ENCODE peak calls at places on chromosomes 3 and 15, in four cellular contexts. D is cardiac muscle cell; O is aorta; R is CD8-positive, alpha-beta T cell. P is an unnamed sample.

GRCh38 chr3:31219131-31219843 is 313.4 kb upstream of the STT3B start:
- DNase-seq in R (no peak), O (no peak), D (no peak), P (no peak)

GRCh38 chr3:111324645-111325044 is 217.4 kb upstream of the CD96 start:
- DNase-seq in R (no peak), O (no peak), D (no peak), P (no peak)

GRCh38 chr3:184145120-184145524 is 10.0 kb downstream of the EIF2B5 start:
- DNase-seq in D (peak; percentile 52), O (no peak), R (peak; percentile 40), P (peak; percentile 68)

GRCh38 chr3:196941846-196942225 is 492 bp downstream of the NCBP2 start:
- DNase-seq in D (peak; percentile 78), R (peak; percentile 67), O (peak; percentile 82), P (peak; percentile 86)

GRCh38 chr3:72137865-72138861 is 353.2 kb upstream of the PROK2 start:
- DNase-seq in D (no peak), O (no peak), R (no peak), P (no peak)

GRCh38 chr3:174614046-174614445 is 245.1 kb upstream of the NAALADL2 start:
- DNase-seq in R (no peak), O (no peak), D (no peak), P (no peak)

GRCh38 chr3:110314512-110315114 is 757.0 kb upstream of the NECTIN3 start:
- DNase-seq in O (no peak), R (peak; percentile 41), D (peak; percentile 86), P (no peak)

GRCh38 chr15:29835301-29835700 is 13.0 kb upstream of the TJP1 start:
- DNase-seq in O (no peak), R (no peak), D (no peak), P (no peak)

GRCh38 chr3:144499346-144499745 is 527.7 kb downstream of the DIPK2A start:
- DNase-seq in D (no peak), R (no peak), O (no peak), P (no peak)

GRCh38 chr15:78024883-78025282 is 52.6 kb downstream of the TBC1D2B start:
- DNase-seq in D (no peak), O (no peak), R (no peak), P (no peak)

GRCh38 chr3:123302961-123303360 is 101.2 kb downstream of the SEC22A start:
- DNase-seq in O (peak; percentile 47), D (no peak), R (no peak), P (peak; percentile 66)

GRCh38 chr15:31374489-31374888 is 47.9 kb downstream of the KLF13 start:
- DNase-seq in R (no peak), O (no peak), D (no peak), P (peak; percentile 66)

GRCh38 chr15:59268199-59268979 is 61.7 kb downstream of the LDHAL6B start:
- DNase-seq in D (no peak), O (no peak), R (no peak), P (no peak)

GRCh38 chr3:158992466-158992865 is 190.6 kb downstream of the MFSD1 start:
- DNase-seq in D (no peak), O (no peak), R (no peak), P (no peak)

GRCh38 chr15:77831989-77832388 is 199.3 kb upstream of the LINGO1 start:
- DNase-seq in R (no peak), D (no peak), O (no peak), P (peak; percentile 22)

GRCh38 chr3:16474304-16474703 is 39.2 kb downstream of the RFTN1 start:
- DNase-seq in O (no peak), D (peak; percentile 35), R (no peak), P (no peak)

GRCh38 chr15:78449220-78449999 is 11.4 kb downstream of the IREB2 start:
- DNase-seq in D (no peak), O (no peak), R (no peak), P (no peak)

GRCh38 chr3:9316881-9317341 is 45.9 kb upstream of the THUMPD3 start:
- DNase-seq in D (no peak), O (no peak), R (no peak), P (no peak)

GRCh38 chr15:57432141-57432701 is 55.9 kb downstream of the CGNL1 start:
- DNase-seq in D (no peak), O (no peak), R (no peak), P (no peak)

GRCh38 chr15:58441376-58442070 is 9.7 kb downstream of the LIPC start:
- DNase-seq in R (no peak), D (no peak), O (no peak), P (no peak)

GRCh38 chr3:45537596-45537959 is 57.0 kb upstream of the LIMD1 start:
- DNase-seq in O (no peak), D (no peak), R (no peak), P (no peak)

GRCh38 chr15:101615986-101616848 is 36.0 kb downstream of the TM2D3 start:
- DNase-seq in R (no peak), O (peak; percentile 87), D (peak; percentile 69), P (no peak)

GRCh38 chr15:80937718-80938117 is 51.9 kb downstream of the MESD start:
- DNase-seq in D (no peak), O (no peak), R (no peak), P (no peak)

GRCh38 chr3:81300324-81300927 is 461.0 kb downstream of the GBE1 start:
- DNase-seq in O (no peak), D (no peak), R (no peak), P (no peak)

GRCh38 chr15:51107612-51108011 is 12.9 kb upstream of the TNFAIP8L3 start:
- DNase-seq in O (no peak), R (no peak), D (no peak), P (no peak)

GRCh38 chr3:193662757-193663322 is 69.8 kb downstream of the OPA1 start:
- DNase-seq in D (no peak), R (no peak), O (no peak), P (no peak)

GRCh38 chr3:5078151-5078550 is 43.9 kb upstream of the ARL8B start:
- DNase-seq in O (no peak), R (no peak), D (no peak), P (no peak)

GRCh38 chr3:194367992-194368841 is 1.3 kb downstream of the LRRC15 start:
- DNase-seq in O (no peak), R (no peak), D (no peak), P (no peak)

GRCh38 chr15:67560320-67560719 is 17.8 kb downstream of the MAP2K5 start:
- DNase-seq in R (no peak), O (no peak), D (no peak), P (no peak)

GRCh38 chr15:67554580-67554979 is 12.1 kb downstream of the MAP2K5 start:
- DNase-seq in R (no peak), O (no peak), D (no peak), P (no peak)

GRCh38 chr15:67559158-67559557 is 16.7 kb downstream of the MAP2K5 start:
- DNase-seq in R (no peak), D (no peak), O (no peak), P (no peak)

GRCh38 chr15:67558502-67558901 is 16.0 kb downstream of the MAP2K5 start:
- DNase-seq in D (no peak), O (no peak), R (no peak), P (no peak)

DNA sequence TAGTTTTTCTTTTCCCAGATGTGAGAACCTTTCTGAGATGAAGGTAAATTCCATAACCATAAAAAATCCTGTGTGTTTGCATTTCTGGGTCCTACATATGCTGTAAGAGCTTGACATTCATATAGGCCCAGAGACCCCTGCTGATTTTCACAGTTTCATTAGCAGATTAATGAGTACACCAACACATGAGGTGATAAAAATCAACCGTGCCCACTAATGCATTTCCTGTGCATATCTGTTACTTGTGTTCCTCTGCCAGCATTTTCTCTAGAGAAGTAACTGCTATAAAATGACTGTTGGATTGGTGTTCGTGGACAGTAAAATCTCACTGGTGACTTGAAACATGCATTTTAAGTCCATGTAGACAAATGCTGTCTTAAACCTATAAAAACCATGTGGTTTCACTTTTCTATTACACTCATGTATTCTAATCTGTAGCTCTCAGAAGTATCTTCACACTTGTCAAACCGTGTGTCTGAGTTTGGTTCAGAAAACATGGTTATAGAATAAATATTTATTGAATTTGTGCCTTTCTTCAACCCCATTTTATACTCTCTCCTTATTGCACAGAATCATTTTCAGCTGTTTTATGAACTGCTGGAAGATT is 14.6 kb downstream of the MAP2K5 start:
- DNase-seq in R (no peak), O (no peak), D (no peak), P (no peak)
- H3K4me3 ChIP-seq in R (no peak overlapping the region), O (no peak overlapping the region), D (no peak overlapping the region), P (no peak overlapping the region)

GRCh38 chr3:26962419-26963355 is 340.1 kb downstream of the LRRC3B start:
- DNase-seq in D (no peak), O (no peak), R (no peak), P (no peak)

GRCh38 chr3:26963356-26963742 is 340.8 kb downstream of the LRRC3B start:
- DNase-seq in O (no peak), R (no peak), D (no peak), P (no peak)

GRCh38 chr3:26964313-26964712 is 341.7 kb downstream of the LRRC3B start:
- DNase-seq in O (no peak), D (no peak), R (no peak), P (no peak)

GRCh38 chr3:26967531-26967930 is 345.0 kb downstream of the LRRC3B start:
- DNase-seq in R (no peak), D (no peak), O (no peak), P (no peak)

GRCh38 chr3:26964836-26965235 is 342.3 kb downstream of the LRRC3B start:
- DNase-seq in D (no peak), O (no peak), R (no peak), P (no peak)
- H3K27me3 ChIP-seq in D (no peaks in the 10 kb centered on the region), O (no peaks in the 10 kb centered on the region), R (no peaks in the 10 kb centered on the region), P (no peaks in the 10 kb centered on the region)

GRCh38 chr15:44603126-44603525 is 60.3 kb downstream of the SPG11 start:
- DNase-seq in D (no peak), O (no peak), R (no peak), P (no peak)

GRCh38 chr15:44606740-44607139 is 56.7 kb downstream of the SPG11 start:
- DNase-seq in O (no peak), D (no peak), R (no peak), P (no peak)
- H3K36me3 ChIP-seq in O (no peaks in the 10 kb centered on the region), D (peaks cover 39% of the 10 kb centered on the region), R (peaks cover 26% of the 10 kb centered on the region), P (no peaks in the 10 kb centered on the region)

GRCh38 chr3:148615385-148615784 is 82.3 kb upstream of the AGTR1 start:
- DNase-seq in D (no peak), O (no peak), R (no peak), P (no peak)
- H3K4me3 ChIP-seq in D (no peak overlapping the region), O (no peak overlapping the region), R (no peak overlapping the region), P (no peak overlapping the region)

GRCh38 chr3:129965937-129966336 is 8.6 kb upstream of the TRH start:
- DNase-seq in O (no peak), R (no peak), D (no peak), P (no peak)
- H3K27me3 ChIP-seq in O (no peaks in the 10 kb centered on the region), R (no peaks in the 10 kb centered on the region), D (peaks cover 34% of the 10 kb centered on the region), P (no peaks in the 10 kb centered on the region)

GRCh38 chr15:98937413-98938104 is 70.0 kb downstream of the PGPEP1L start:
- DNase-seq in D (no peak), O (no peak), R (no peak), P (no peak)
- H3K36me3 ChIP-seq in D (peaks cover 22% of the 10 kb centered on the region), O (peaks cover 2% of the 10 kb centered on the region), R (peaks cover 48% of the 10 kb centered on the region), P (peaks cover 88% of the 10 kb centered on the region)